ENCODE peak calls at places on chromosomes 6 and 20, in five cellular contexts. E, L, B, Q and F are unnamed samples.

GRCh38 chr20:22216984-22217383 is 367.4 kb downstream of the FOXA2 start:
- DNase-seq in Q (no peak), B (no peak), L (peak; percentile 32), E (no peak), F (no peak)

GRCh38 chr6:42300185-42300584 is 82.5 kb upstream of the MRPS10 start:
- DNase-seq in L (no peak), E (no peak), Q (no peak), B (no peak), F (no peak)

GRCh38 chr6:163415176-163415619 is 680 bp downstream of the QKI start:
- DNase-seq in B (no peak), Q (no peak), L (no peak), E (peak; percentile 56), F (peak; percentile 64)

GRCh38 chr20:17620371-17621228 is 50.7 kb downstream of the DSTN start:
- DNase-seq in L (no peak), Q (no peak), B (no peak), E (no peak), F (no peak)

GRCh38 chr6:63899550-63899949 is 263.9 kb downstream of the PHF3 start:
- DNase-seq in Q (peak; percentile 55), E (no peak), B (no peak), L (no peak), F (peak; percentile 22)

GRCh38 chr20:13008761-13009681 is at the start of gene SPTLC3:
- DNase-seq in E (peak; percentile 1), B (peak; percentile 63), Q (peak; percentile 57), L (peak; percentile 24), F (peak; percentile 41)

GRCh38 chr6:158414900-158415299 is 102.6 kb downstream of the TULP4 start:
- DNase-seq in Q (peak; percentile 86), L (no peak), B (peak; percentile 55), E (no peak), F (no peak)

GRCh38 chr6:122640377-122640776 is 30.2 kb downstream of the PKIB start:
- DNase-seq in L (no peak), E (no peak), Q (no peak), B (no peak), F (no peak)

GRCh38 chr6:2818593-2818992 is 23.1 kb downstream of the SERPINB1 start:
- DNase-seq in B (no peak), Q (peak; percentile 77), E (no peak), L (no peak), F (no peak)

GRCh38 chr20:62314711-62315302 is 12.0 kb downstream of the ADRM1 start:
- DNase-seq in E (no peak), L (no peak), Q (no peak), B (no peak), F (no peak)

GRCh38 chr6:163668061-163668426 is 253.5 kb downstream of the QKI start:
- DNase-seq in B (no peak), L (no peak), E (no peak), Q (no peak), F (no peak)

GRCh38 chr6:485655-486054 is 94.1 kb downstream of the IRF4 start:
- DNase-seq in Q (no peak), B (no peak), L (no peak), E (no peak), F (no peak)

GRCh38 chr6:167078745-167079144 is 44.2 kb upstream of the CCR6 start:
- DNase-seq in L (no peak), Q (no peak), B (no peak), E (no peak), F (no peak)

GRCh38 chr6:158122048-158122447 is 46.0 kb downstream of the SERAC1 start:
- DNase-seq in Q (no peak), B (no peak), E (no peak), L (peak; percentile 78), F (no peak)

GRCh38 chr6:56914791-56915658 is 39.9 kb upstream of the BEND6 start:
- DNase-seq in L (no peak), Q (no peak), B (no peak), E (no peak), F (peak; percentile 84)

GRCh38 chr20:25117961-25118360 is 36.0 kb upstream of the VSX1 start:
- DNase-seq in B (no peak), Q (no peak), E (no peak), L (no peak), F (no peak)

GRCh38 chr20:23404196-23404595 is 17.1 kb downstream of the NAPB start:
- DNase-seq in L (no peak), E (no peak), Q (peak; percentile 50), B (no peak), F (no peak)

GRCh38 chr6:3336066-3336786 is 77.5 kb downstream of the PSMG4 start:
- DNase-seq in E (no peak), B (no peak), L (no peak), Q (no peak), F (no peak)

GRCh38 chr6:152094992-152095592 is 287.6 kb downstream of the ESR1 start:
- DNase-seq in L (no peak), Q (peak; percentile 98), E (no peak), B (peak; percentile 95), F (peak; percentile 90)

GRCh38 chr20:9397928-9398327 is 116.5 kb upstream of the LAMP5 start:
- DNase-seq in E (peak; percentile 51), B (no peak), Q (no peak), L (no peak), F (no peak)

GRCh38 chr6:33815854-33816253 is 12.1 kb upstream of the MLN start:
- DNase-seq in Q (peak; percentile 21), E (peak; percentile 52), L (peak; percentile 71), B (peak; percentile 21), F (peak; percentile 16)

GRCh38 chr6:27761391-27761790 is 150.8 kb downstream of the OR2B2 start:
- DNase-seq in E (no peak), B (no peak), Q (peak; percentile 62), L (no peak), F (peak; percentile 37)

GRCh38 chr6:141484726-141485125 is 648.0 kb upstream of the GJE1 start:
- DNase-seq in L (no peak), B (no peak), Q (no peak), E (peak; percentile 84), F (peak; percentile 95)

GRCh38 chr20:10893331-10893730 is 219.5 kb upstream of the JAG1 start:
- DNase-seq in Q (no peak), B (no peak), L (no peak), E (no peak), F (no peak)

GRCh38 chr20:47493175-47493953 is 8.3 kb upstream of the NCOA3 start:
- DNase-seq in L (peak; percentile 48), E (peak; percentile 77), Q (peak; percentile 89), B (peak; percentile 81), F (peak; percentile 92)

GRCh38 chr20:14523090-14523489 is 185.7 kb upstream of the FLRT3 start:
- DNase-seq in Q (no peak), E (no peak), B (no peak), L (no peak), F (no peak)

GRCh38 chr20:37389844-37390275 is 43.9 kb downstream of the SRC start:
- DNase-seq in E (no peak), B (no peak), L (no peak), Q (no peak), F (no peak)

GRCh38 chr6:136549359-136550044 is 720 bp downstream of the MAP7 start:
- DNase-seq in B (peak; percentile 34), Q (no peak), E (no peak), L (peak; percentile 69), F (no peak)